ENCODE peak calls at places on chromosomes 11 and 22, in nine cellular contexts. D is activated T-cell treated with anti-CD3 and anti-CD28 coated beads for 1 hour; C is stimulated activated CD8-positive, alpha-beta memory T cell treated with anti-CD3 and anti-CD28 coated beads, Interleukin-4, amount 100 ng/mL, for 1 hour; E is GM18507; U is osteocyte; F is caudate nucleus; G is HT1080; A is effector memory CD8-positive, alpha-beta T cell; O is non-pigmented ciliary epithelial cell. Z is an unnamed sample.

GRCh38 chr11:68750988-68751325 is 363 bp downstream of the TESMIN start:
- DNase-seq in D (no peak), C (no peak), E (no peak), U (no peak), F (no peak), G (no peak), A (no peak), O (no peak), Z (no peak)

GRCh38 chr22:50009251-50009650 is 3.3 kb downstream of the IL17REL start:
- DNase-seq in D (no peak), C (no peak), E (no peak), U (peak), F (no peak), G (no peak), A (no peak), O (no peak), Z (no peak)

GRCh38 chr22:32475428-32476010 is 908 bp downstream of the FBXO7 start:
- DNase-seq in D (no peak), C (peak), E (no peak), U (no peak), F (no peak), G (no peak), A (no peak), O (no peak), Z (peak)

GRCh38 chr11:129192150-129192549 is at the start of gene ARHGAP32:
- DNase-seq in D (no peak), C (no peak), E (no peak), U (no peak), F (no peak), G (no peak), A (peak), O (no peak), Z (no peak)

GRCh38 chr11:131571571-131571970 is 201.2 kb downstream of the NTM start:
- DNase-seq in D (no peak), C (no peak), E (no peak), U (no peak), F (no peak), G (no peak), A (no peak), O (no peak), Z (no peak)

GRCh38 chr22:33746501-33746928 is 173.8 kb downstream of the LARGE1 start:
- DNase-seq in D (no peak), C (no peak), E (no peak), U (no peak), F (no peak), G (no peak), A (no peak), O (no peak), Z (no peak)

GRCh38 chr11:107590460-107591097 is 368 bp upstream of the ELMOD1 start:
- DNase-seq in D (no peak), C (no peak), E (no peak), U (no peak), F (no peak), G (no peak), A (no peak), O (no peak), Z (no peak)

GRCh38 chr11:43920598-43921419 is 21.6 kb upstream of the C11orf96 start:
- DNase-seq in D (no peak), C (no peak), E (no peak), U (peak), F (no peak), G (peak), A (no peak), O (peak), Z (peak)

GRCh38 chr11:69278091-69278867 is 15.7 kb upstream of the MYEOV start:
- DNase-seq in D (no peak), C (no peak), E (no peak), U (no peak), F (no peak), G (no peak), A (no peak), O (no peak), Z (no peak)

GRCh38 chr11:2892215-2893020 is 6.8 kb upstream of the CDKN1C start:
- DNase-seq in D (peak), C (peak), E (no peak), U (no peak), F (no peak), G (peak), A (peak), O (no peak), Z (peak)

GRCh38 chr22:37420656-37421467 is 6.4 kb downstream of the ELFN2 start:
- DNase-seq in D (no peak), C (no peak), E (no peak), U (no peak), F (no peak), G (no peak), A (no peak), O (no peak), Z (peak)

GRCh38 chr11:120172054-120172881 is 34.4 kb upstream of the TRIM29 start:
- DNase-seq in D (peak), C (no peak), E (peak), U (no peak), F (peak), G (peak), A (peak), O (no peak), Z (peak)

GRCh38 chr22:17143826-17144225 is 15.3 kb downstream of the HDHD5 start:
- DNase-seq in D (no peak), C (no peak), E (no peak), U (no peak), F (no peak), G (no peak), A (no peak), O (no peak), Z (no peak)

GRCh38 chr11:88415495-88415894 is 78.0 kb upstream of the CTSC start:
- DNase-seq in D (no peak), C (no peak), E (no peak), U (no peak), F (no peak), G (no peak), A (no peak), O (no peak), Z (no peak)

GRCh38 chr11:24731554-24731953 is 234.7 kb downstream of the LUZP2 start:
- DNase-seq in D (no peak), C (no peak), E (no peak), U (no peak), F (no peak), G (no peak), A (no peak), O (no peak), Z (no peak)

GRCh38 chr11:61071208-61071681 is 31.0 kb upstream of the CD5 start:
- DNase-seq in D (peak), C (peak), E (peak), U (no peak), F (no peak), G (no peak), A (peak), O (no peak), Z (no peak)

GRCh38 chr22:32623943-32624342 is 149.3 kb downstream of the FBXO7 start:
- DNase-seq in D (no peak), C (no peak), E (no peak), U (no peak), F (no peak), G (peak), A (no peak), O (peak), Z (no peak)

GRCh38 chr11:115247404-115247803 is 256.8 kb downstream of the CADM1 start:
- DNase-seq in D (no peak), C (no peak), E (no peak), U (no peak), F (no peak), G (peak), A (no peak), O (no peak), Z (no peak)

GRCh38 chr11:44748606-44749005 is 21.8 kb downstream of the TSPAN18 start:
- DNase-seq in D (no peak), C (no peak), E (no peak), U (no peak), F (no peak), G (no peak), A (no peak), O (no peak), Z (no peak)

GRCh38 chr22:30205281-30206115 is 41.1 kb downstream of the LIF start:
- DNase-seq in D (no peak), C (no peak), E (no peak), U (no peak), F (no peak), G (peak), A (no peak), O (peak), Z (peak)

GRCh38 chr11:70000228-70000627 is 77.9 kb upstream of the ANO1 start:
- DNase-seq in D (no peak), C (no peak), E (no peak), U (no peak), F (no peak), G (no peak), A (no peak), O (no peak), Z (peak)

GRCh38 chr11:34364102-34364501 is 6.3 kb upstream of the ABTB2 start:
- DNase-seq in D (no peak), C (no peak), E (no peak), U (no peak), F (no peak), G (peak), A (no peak), O (no peak), Z (no peak)

GRCh38 chr11:13260196-13260962 is 17.2 kb upstream of the BMAL1 start:
- DNase-seq in D (no peak), C (no peak), E (no peak), U (no peak), F (no peak), G (peak), A (no peak), O (no peak), Z (no peak)

GRCh38 chr11:126586303-126586627 is 230.8 kb downstream of the ST3GAL4 start:
- DNase-seq in D (no peak), C (no peak), E (no peak), U (no peak), F (no peak), G (no peak), A (no peak), O (no peak), Z (no peak)

Z was measured in NCI-H82.